ENCODE peak calls at places on chromosomes 11 and 22, in seven cellular contexts. J is anterior cingulate cortex; M is GM04503; Z is T-cell; B is iris pigment epithelial cell; Q is NCI-H146; G is stimulated activated CD4-positive, alpha-beta T cell treated with anti-CD3 and anti-CD28 coated beads, Interleukin-1b, Interleukin-23, amount 100 ng/mL, for 48 hours. U is an unnamed sample.

GRCh38 chr11:124402326-124402922 is 3.6 kb upstream of the OR8B3 start:
- DNase-seq in J (peak), M (peak), Z (no peak), B (peak), G (peak), Q (peak), U (peak)

GRCh38 chr11:64156235-64157011 is 9.5 kb downstream of the MACROD1 start:
- DNase-seq in B (no peak), M (no peak), Z (no peak), Q (no peak), J (peak), G (no peak), U (no peak)

GRCh38 chr11:123388640-123389039 is 41.4 kb upstream of the GRAMD1B start:
- DNase-seq in Z (no peak), Q (no peak), G (no peak), J (no peak), M (no peak), B (no peak), U (no peak)

GRCh38 chr11:1192741-1193325 is 30.0 kb upstream of the MUC5B start:
- DNase-seq in M (no peak), Z (no peak), B (no peak), G (no peak), Q (no peak), J (no peak), U (no peak)

GRCh38 chr22:50695421-50696250 is 23.0 kb downstream of the SHANK3 start:
- DNase-seq in Z (no peak), J (no peak), B (no peak), G (no peak), M (no peak), Q (no peak), U (no peak)

GRCh38 chr11:118128821-118129474 is 23.7 kb downstream of the SCN4B start:
- DNase-seq in G (no peak), M (no peak), B (no peak), J (no peak), Q (no peak), Z (no peak), U (no peak)

GRCh38 chr22:32265882-32266767 is 11.0 kb upstream of the SLC5A4 start:
- DNase-seq in Z (peak), B (peak), G (peak), J (peak), M (peak), Q (peak), U (peak)

GRCh38 chr11:91587131-91587530 is 637.5 kb upstream of the FAT3 start:
- DNase-seq in Z (no peak), M (no peak), J (no peak), G (no peak), Q (no peak), B (no peak), U (no peak)

GRCh38 chr11:1276061-1276790 is 33.2 kb downstream of the TOLLIP start:
- DNase-seq in M (no peak), G (no peak), B (no peak), Z (no peak), Q (no peak), J (peak), U (no peak)

GRCh38 chr11:104570088-104570701 is 328.1 kb downstream of the CASP12 start:
- DNase-seq in Q (no peak), M (no peak), G (no peak), J (no peak), B (peak), Z (no peak), U (no peak)

GRCh38 chr11:32029721-32030120 is 61.2 kb upstream of the RCN1 start:
- DNase-seq in B (peak), Z (no peak), G (no peak), Q (no peak), M (no peak), J (no peak), U (no peak)

GRCh38 chr11:96012086-96012824 is 88.3 kb upstream of the MTMR2 start:
- DNase-seq in M (peak), B (peak), Q (peak), G (peak), J (peak), Z (no peak), U (peak)

GRCh38 chr22:44458044-44459020 is 39.7 kb downstream of the RTL6 start:
- DNase-seq in M (no peak), Z (no peak), J (no peak), B (no peak), Q (no peak), G (no peak), U (no peak)

GRCh38 chr22:50326959-50327710 is at the start of gene DENND6B:
- DNase-seq in J (peak), Q (peak), B (peak), G (peak), M (no peak), Z (peak), U (peak)

GRCh38 chr11:134763030-134763388 is 351.0 kb upstream of the B3GAT1 start:
- DNase-seq in M (no peak), G (no peak), Q (peak), J (no peak), B (no peak), Z (no peak), U (no peak)

GRCh38 chr11:76512851-76513653 is 68.2 kb downstream of the EMSY start:
- DNase-seq in Z (no peak), M (no peak), B (peak), Q (no peak), G (no peak), J (no peak), U (peak)

GRCh38 chr11:3934658-3935057 is 79.2 kb downstream of the STIM1 start:
- DNase-seq in B (no peak), Q (no peak), Z (no peak), M (no peak), G (no peak), J (no peak), U (no peak)

GRCh38 chr11:42296910-42297309 is 837.5 kb upstream of the LRRC4C start:
- DNase-seq in M (no peak), Q (no peak), J (no peak), G (no peak), Z (no peak), B (no peak), U (no peak)

GRCh38 chr11:66595245-66595904 is 2.4 kb downstream of the CCS start:
- DNase-seq in G (peak), B (peak), J (no peak), Q (no peak), Z (no peak), M (no peak), U (no peak)

GRCh38 chr11:85076535-85077330 is 550.4 kb downstream of the DLG2 start:
- DNase-seq in Z (no peak), J (no peak), B (peak), M (no peak), G (no peak), Q (no peak), U (peak)

GRCh38 chr11:111829185-111829968 is 42.0 kb downstream of the ALG9 start:
- DNase-seq in Z (no peak), Q (no peak), J (no peak), B (no peak), M (no peak), G (no peak), U (no peak)

GRCh38 chr11:128784059-128784804 is 82.9 kb downstream of the KCNJ1 start:
- DNase-seq in J (no peak), Q (peak), B (no peak), M (no peak), Z (no peak), G (no peak), U (peak)

GRCh38 chr11:72278911-72279310 is 34.9 kb upstream of the PHOX2A start:
- DNase-seq in J (no peak), B (peak), Z (no peak), Q (no peak), G (no peak), M (peak), U (no peak)

GRCh38 chr22:37201066-37201820 is 11.0 kb downstream of the SSTR3 start:
- DNase-seq in M (no peak), J (no peak), B (no peak), Z (no peak), G (peak), Q (no peak), U (no peak)

GRCh38 chr11:128530119-128531091 is 57.0 kb downstream of the ETS1 start:
- DNase-seq in M (peak), B (peak), J (no peak), G (no peak), Q (no peak), Z (no peak), U (no peak)

GRCh38 chr22:36386900-36387663 is 685 bp downstream of the MYH9 start:
- DNase-seq in Q (no peak), B (no peak), M (no peak), J (peak), Z (no peak), G (peak), U (peak)

U was measured in NCI-H1417.